ENCODE peak calls at places on chromosomes 6 and 20, in four cellular contexts. B is neural progenitor cell, R is mesenchymal stem cell, G is heart left ventricle. A is an unnamed sample. For H3K4me1, the result is how much of the 10 kb centered on the place peaks cover.

GRCh38 chr6:22142931-22143330 is 153.9 kb downstream of the PRL start:
- DNase-seq in B (no peak), R (no peak), G (no peak), A (no peak)

GRCh38 chr20:62732766-62733165 is 24.1 kb downstream of the NTSR1 start:
- DNase-seq in B (no peak), R (no peak), G (no peak), A (no peak)

GRCh38 chr6:37354526-37355384 is 972 bp downstream of the RNF8 start:
- DNase-seq in B (peak), R (peak), G (no peak), A (no peak)

GRCh38 chr20:43352996-43353395 is 104.7 kb upstream of the SRSF6 start:
- DNase-seq in B (no peak), R (no peak), G (no peak), A (no peak)

GRCh38 chr6:125789576-125790402 is 971 bp upstream of the NCOA7 start:
- DNase-seq in B (peak), R (peak), G (peak), A (peak)

GRCh38 chr20:35611482-35611881 is 4.1 kb upstream of the SPAG4 start:
- DNase-seq in B (no peak), R (no peak), G (no peak), A (no peak)

GRCh38 chr6:3220366-3220765 is 7.1 kb downstream of the TUBB2B start:
- DNase-seq in B (no peak), R (no peak), G (no peak), A (no peak)

GRCh38 chr6:11556308-11556707 is 18.8 kb downstream of the TMEM170B start:
- DNase-seq in B (peak), R (no peak), G (no peak), A (no peak)

GRCh38 chr6:16252696-16253299 is 14.4 kb downstream of the GMPR start:
- DNase-seq in B (no peak), R (no peak), G (no peak), A (no peak)

DNA sequence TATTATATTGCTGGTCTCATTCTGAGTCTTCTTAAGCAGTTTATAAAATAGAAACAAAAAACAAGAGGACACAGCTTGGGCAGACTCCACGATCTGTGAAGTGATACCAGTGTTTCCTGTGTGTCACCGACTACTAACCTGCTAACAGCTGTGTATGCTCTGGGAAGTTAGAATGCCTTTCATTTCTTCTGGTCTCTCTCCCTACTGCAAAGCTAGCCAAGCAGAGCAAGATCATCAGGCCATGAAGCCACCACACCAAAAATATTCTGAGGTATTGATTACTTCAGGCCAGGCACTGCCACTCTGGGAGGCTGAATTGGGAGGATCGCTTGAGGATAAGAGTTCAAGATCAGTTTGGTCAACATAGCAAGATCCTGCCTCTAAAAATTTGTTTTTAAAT is 46.9 kb upstream of the SMIM29 start:
- DNase-seq in B (no peak), R (peak), G (no peak), A (no peak)
- H3K4me3 ChIP-seq in B (no peak), R (no peak), G (no peak), A (no peak)

DNA sequence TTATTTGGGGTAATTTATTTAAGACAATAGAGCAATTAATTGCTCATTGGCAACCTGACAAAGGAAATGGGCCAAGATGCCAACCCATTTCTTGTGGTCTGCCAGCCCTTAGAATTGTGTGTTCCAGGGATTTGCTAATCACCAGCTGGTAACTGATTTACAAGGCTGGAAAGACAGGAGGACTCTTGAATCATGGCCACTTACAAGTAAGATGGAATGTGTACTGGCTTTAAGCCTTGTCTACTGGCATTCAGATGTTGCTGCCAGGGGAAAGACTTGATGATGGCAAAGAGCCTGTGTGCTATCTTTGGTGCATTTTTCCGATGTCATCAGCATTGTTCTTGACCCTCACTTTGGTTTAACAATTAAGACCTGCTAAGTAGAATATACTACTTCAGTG is 91.0 kb downstream of the BCKDHB start:
- DNase-seq in B (no peak), R (no peak), G (peak), A (no peak)
- H3K4me1 ChIP-seq in B (under half), R (under half), G (under half), A (under half)

GRCh38 chr6:41729624-41730023 is 5.8 kb downstream of the TFEB start:
- DNase-seq in B (no peak), R (no peak), G (no peak), A (no peak)

GRCh38 chr6:41727705-41728072 is 7.7 kb downstream of the TFEB start:
- DNase-seq in B (no peak), R (no peak), G (no peak), A (no peak)

GRCh38 chr6:41728073-41728936 is 7.1 kb downstream of the TFEB start:
- DNase-seq in B (no peak), R (no peak), G (no peak), A (no peak)

GRCh38 chr6:41730531-41731436 is 4.6 kb downstream of the TFEB start:
- DNase-seq in B (no peak), R (peak), G (no peak), A (no peak)

GRCh38 chr6:41728954-41729353 is 6.5 kb downstream of the TFEB start:
- DNase-seq in B (no peak), R (no peak), G (no peak), A (no peak)
- H3K27ac ChIP-seq in B (no peak), R (no peak), G (no peak), A (no peak)

GRCh38 chr20:40681684-40682083 is 7.4 kb downstream of the MAFB start:
- DNase-seq in B (no peak), R (no peak), G (no peak), A (no peak)

GRCh38 chr20:40685349-40685748 is 3.7 kb downstream of the MAFB start:
- DNase-seq in B (no peak), R (no peak), G (no peak), A (peak)

GRCh38 chr20:40683221-40683893 is 5.7 kb downstream of the MAFB start:
- DNase-seq in B (peak), R (peak), G (peak), A (no peak)

GRCh38 chr20:40682104-40683045 is 6.7 kb downstream of the MAFB start:
- DNase-seq in B (peak), R (peak), G (no peak), A (peak)

DNA sequence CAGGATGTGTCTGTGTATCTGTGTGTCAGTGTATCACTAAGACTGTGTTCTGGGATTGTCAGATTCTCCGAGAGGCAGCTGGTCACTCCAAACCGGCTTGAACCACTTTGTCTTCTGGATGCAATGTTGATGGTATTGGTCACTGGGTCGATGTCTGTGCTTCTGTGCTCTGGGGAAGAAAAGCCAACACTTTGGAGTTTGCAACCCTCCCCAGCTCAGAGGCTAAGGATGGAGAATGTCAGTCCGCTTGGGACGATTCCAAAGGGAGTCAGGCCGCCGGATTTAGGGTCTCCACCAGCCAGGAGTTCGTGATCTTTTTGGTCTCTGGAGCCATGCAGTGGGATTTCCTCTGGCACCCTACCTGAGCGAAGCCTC is 5.2 kb downstream of the MAFB start:
- DNase-seq in B (no peak), R (no peak), G (no peak), A (no peak)
- H3K4me3 ChIP-seq in B (peak), R (no peak), G (peak), A (peak)

GRCh38 chr20:33993800-33994623 is at the start of gene RALY:
- DNase-seq in B (peak), R (peak), G (peak), A (peak)

GRCh38 chr20:33992145-33992922 is 1.4 kb upstream of the RALY start:
- DNase-seq in B (no peak), R (no peak), G (no peak), A (no peak)

GRCh38 chr20:33991498-33991897 is 2.2 kb upstream of the RALY start:
- DNase-seq in B (no peak), R (no peak), G (no peak), A (no peak)

GRCh38 chr20:33994624-33994913 is 858 bp downstream of the RALY start:
- DNase-seq in B (no peak), R (no peak), G (no peak), A (no peak)

GRCh38 chr20:33992923-33993799 is 550 bp upstream of the RALY start:
- DNase-seq in B (peak), R (peak), G (peak), A (peak)
- H3K4me1 ChIP-seq in B (under half), R (under half), G (under half), A (under half)